ENCODE peak calls at places on chromosomes 5 and 9, in four cellular contexts. S is Peyer's patch, U is heart left ventricle, P is endothelial cell of umbilical vein. G is an unnamed sample. For H3K4me1 and H3K27me3, the result is how much of the 10 kb centered on the place peaks cover.

GRCh38 chr9:33295571-33295970 is 5.3 kb downstream of the NFX1 start:
- DNase-seq in S (no peak), U (no peak), P (no peak), G (no peak)

GRCh38 chr5:86997501-86997900 is 270.2 kb upstream of the RASA1 start:
- DNase-seq in S (no peak), U (no peak), P (no peak), G (no peak)

GRCh38 chr5:149583394-149583793 is 2.1 kb downstream of the ARHGEF37 start:
- DNase-seq in S (no peak), U (peak), P (peak), G (no peak)

GRCh38 chr5:78560000-78560399 is 88.6 kb downstream of the LHFPL2 start:
- DNase-seq in S (no peak), U (no peak), P (no peak), G (no peak)

GRCh38 chr9:116697341-116697740 is 10.2 kb downstream of the TRIM32 start:
- DNase-seq in S (no peak), U (no peak), P (no peak), G (no peak)

GRCh38 chr5:179373101-179373934 is 28.1 kb upstream of the ADAMTS2 start:
- DNase-seq in S (no peak), U (no peak), P (no peak), G (no peak)

GRCh38 chr5:43156388-43156787 is 35.6 kb upstream of the NIM1K start:
- DNase-seq in S (no peak), U (no peak), P (no peak), G (no peak)

GRCh38 chr5:87267574-87268125 is at the start of gene RASA1:
- DNase-seq in S (peak), U (peak), P (peak), G (peak)

GRCh38 chr9:104993291-104993963 is 65.5 kb upstream of the ABCA1 start:
- DNase-seq in S (peak), U (peak), P (peak), G (peak)

GRCh38 chr9:136339173-136339957 is 12.0 kb downstream of the GPSM1 start:
- DNase-seq in S (peak), U (no peak), P (peak), G (no peak)

GRCh38 chr5:122929001-122929400 is 83.6 kb downstream of the SNX24 start:
- DNase-seq in S (no peak), U (no peak), P (no peak), G (no peak)

GRCh38 chr9:135770203-135770535 is 68.2 kb downstream of the KCNT1 start:
- DNase-seq in S (no peak), U (no peak), P (no peak), G (no peak)

GRCh38 chr5:6473284-6473683 is 24.6 kb downstream of the UBE2QL1 start:
- DNase-seq in S (no peak), U (peak), P (no peak), G (no peak)

GRCh38 chr9:119701651-119702050 is 332.4 kb upstream of the BRINP1 start:
- DNase-seq in S (no peak), U (no peak), P (no peak), G (no peak)

GRCh38 chr5:40983781-40984180 is 74.5 kb downstream of the C7 start:
- DNase-seq in S (no peak), U (no peak), P (no peak), G (no peak)

GRCh38 chr9:129504404-129504803 is 116.5 kb downstream of the C9orf50 start:
- DNase-seq in S (no peak), U (no peak), P (no peak), G (no peak)

GRCh38 chr9:136546697-136547481 is 1.0 kb upstream of the NOTCH1 start:
- DNase-seq in S (peak), U (no peak), P (peak), G (no peak)

GRCh38 chr9:84228130-84228735 is 112.3 kb downstream of the SLC28A3 start:
- DNase-seq in S (no peak), U (no peak), P (no peak), G (no peak)

GRCh38 chr9:129863059-129863690 is 27.9 kb downstream of the USP20 start:
- DNase-seq in S (peak), U (no peak), P (peak), G (no peak)

GRCh38 chr5:144307726-144308125 is 137.1 kb downstream of the KCTD16 start:
- DNase-seq in S (no peak), U (no peak), P (no peak), G (no peak)

GRCh38 chr9:2523601-2524000 is 98.0 kb upstream of the VLDLR start:
- DNase-seq in S (no peak), U (no peak), P (no peak), G (no peak)

GRCh38 chr5:67465556-67466206 is 269.1 kb upstream of the CD180 start:
- DNase-seq in S (no peak), U (no peak), P (no peak), G (no peak)

GRCh38 chr9:18189876-18190670 is 283.9 kb upstream of the ADAMTSL1 start:
- DNase-seq in S (no peak), U (no peak), P (no peak), G (no peak)

GRCh38 chr5:147452137-147452838 is 57.6 kb downstream of the DPYSL3 start:
- DNase-seq in S (no peak), U (no peak), P (no peak), G (no peak)

GRCh38 chr5:139726248-139726647 is 69.4 kb upstream of the PSD2 start:
- DNase-seq in S (no peak), U (no peak), P (no peak), G (no peak)

GRCh38 chr5:79774171-79774854 is 84.7 kb downstream of the CMYA5 start:
- DNase-seq in S (no peak), U (peak), P (no peak), G (no peak)

GRCh38 chr9:3963266-3964019 is 336.4 kb downstream of the GLIS3 start:
- DNase-seq in S (no peak), U (peak), P (peak), G (no peak)

GRCh38 chr9:133788819-133789733 is 50.9 kb upstream of the SARDH start:
- DNase-seq in S (no peak), U (peak), P (peak), G (no peak)

GRCh38 chr5:39016587-39017275 is 57.5 kb downstream of the RICTOR start:
- DNase-seq in S (no peak), U (no peak), P (no peak), G (no peak)

GRCh38 chr5:95822408-95823240 is at the start of gene GLRX:
- DNase-seq in S (peak), U (peak), P (peak), G (peak)

GRCh38 chr9:134606951-134607733 is 34.5 kb upstream of the COL5A1 start:
- DNase-seq in S (peak), U (no peak), P (peak), G (no peak)

GRCh38 chr9:77158772-77159513 is 18.4 kb upstream of the VPS13A start:
- DNase-seq in S (no peak), U (no peak), P (peak), G (no peak)

GRCh38 chr9:114270120-114270975 is 52.5 kb upstream of the ORM1 start:
- DNase-seq in S (no peak), U (no peak), P (no peak), G (no peak)

GRCh38 chr9:32395483-32396216 is 11.2 kb downstream of the ACO1 start:
- DNase-seq in S (no peak), U (peak), P (peak), G (no peak)

GRCh38 chr5:84274585-84275468 is 109.9 kb downstream of the EDIL3 start:
- DNase-seq in S (no peak), U (peak), P (peak), G (no peak)

GRCh38 chr5:150656191-150657132 is 4.6 kb upstream of the MYOZ3 start:
- DNase-seq in S (peak), U (peak), P (peak), G (no peak)

DNA sequence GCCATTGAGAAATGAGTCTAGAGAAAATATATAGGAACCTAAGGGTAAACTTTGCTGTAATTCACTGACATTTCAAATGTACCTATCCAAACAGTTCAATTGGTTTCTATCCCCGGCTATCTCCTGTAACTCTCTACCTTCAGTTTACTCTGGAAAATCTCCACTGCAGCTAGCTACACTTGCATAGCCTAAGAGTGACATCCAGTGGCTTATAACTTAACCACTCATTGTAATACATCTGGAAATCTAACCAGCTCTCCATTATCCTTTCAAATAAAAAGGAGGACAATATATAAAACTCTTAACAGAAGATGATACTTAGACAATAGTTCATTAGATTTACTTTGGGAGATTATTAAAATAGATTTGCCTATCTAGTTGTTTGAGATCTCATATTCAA is 35.3 kb upstream of the SPDL1 start:
- DNase-seq in S (no peak), U (no peak), P (peak), G (no peak)
- H3K4me1 ChIP-seq in S (under half), U (under half), P (under half), G (under half)

GRCh38 chr9:121818841-121819430 is 167.5 kb downstream of the DAB2IP start:
- DNase-seq in S (no peak), U (no peak), P (no peak), G (no peak)
- H3K27me3 ChIP-seq in S (under half), U (under half), P (under half), G (under half)

DNA sequence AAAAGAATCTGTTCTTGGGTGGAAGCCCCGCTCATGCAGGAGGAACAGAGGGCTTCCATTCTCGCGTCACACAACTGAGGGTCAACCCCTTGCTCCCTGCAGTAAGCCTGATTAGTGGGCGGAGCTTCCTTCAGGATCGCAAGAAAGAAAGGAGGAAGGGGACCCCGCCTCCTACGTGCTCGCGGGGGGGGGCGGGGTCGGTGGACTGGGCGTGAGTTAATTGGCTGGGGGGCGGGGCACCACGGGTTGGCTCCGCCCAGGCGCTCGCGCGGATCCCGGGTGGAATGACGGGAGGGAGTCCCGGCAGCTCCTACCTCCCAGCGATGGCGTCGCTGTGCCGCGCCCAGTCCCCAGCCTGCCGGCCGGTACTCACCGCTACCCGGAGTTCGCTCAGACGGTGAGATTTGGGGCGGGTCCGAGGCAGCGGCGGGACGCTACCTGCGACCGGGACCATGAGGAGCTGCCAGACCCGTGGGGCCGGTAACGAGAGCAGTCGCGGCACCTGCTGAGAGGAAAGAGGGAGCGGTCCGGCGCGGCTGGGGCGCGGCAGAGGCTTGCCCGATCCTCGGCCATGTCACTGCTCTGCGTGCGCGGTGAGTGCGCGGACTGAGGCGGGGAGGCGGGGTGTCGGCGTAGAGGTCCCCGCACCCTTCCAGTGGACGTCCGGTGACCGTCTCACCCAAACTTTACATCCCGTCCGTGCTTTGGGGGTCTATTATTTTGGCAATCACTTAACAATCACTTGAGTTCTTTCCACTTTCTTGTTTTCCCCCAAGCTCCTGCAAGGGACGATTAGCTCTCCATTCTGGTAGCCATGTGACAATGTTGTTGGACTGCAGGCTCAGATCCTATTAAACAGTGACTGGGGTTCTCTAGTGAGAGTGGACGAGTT is at the start of gene UNC13B:
- DNase-seq in S (peak), U (peak), P (peak), G (peak)
- TF ChIP-seq POLR2A in S (peak), U (peak), P (peak), G (peak)

DNA sequence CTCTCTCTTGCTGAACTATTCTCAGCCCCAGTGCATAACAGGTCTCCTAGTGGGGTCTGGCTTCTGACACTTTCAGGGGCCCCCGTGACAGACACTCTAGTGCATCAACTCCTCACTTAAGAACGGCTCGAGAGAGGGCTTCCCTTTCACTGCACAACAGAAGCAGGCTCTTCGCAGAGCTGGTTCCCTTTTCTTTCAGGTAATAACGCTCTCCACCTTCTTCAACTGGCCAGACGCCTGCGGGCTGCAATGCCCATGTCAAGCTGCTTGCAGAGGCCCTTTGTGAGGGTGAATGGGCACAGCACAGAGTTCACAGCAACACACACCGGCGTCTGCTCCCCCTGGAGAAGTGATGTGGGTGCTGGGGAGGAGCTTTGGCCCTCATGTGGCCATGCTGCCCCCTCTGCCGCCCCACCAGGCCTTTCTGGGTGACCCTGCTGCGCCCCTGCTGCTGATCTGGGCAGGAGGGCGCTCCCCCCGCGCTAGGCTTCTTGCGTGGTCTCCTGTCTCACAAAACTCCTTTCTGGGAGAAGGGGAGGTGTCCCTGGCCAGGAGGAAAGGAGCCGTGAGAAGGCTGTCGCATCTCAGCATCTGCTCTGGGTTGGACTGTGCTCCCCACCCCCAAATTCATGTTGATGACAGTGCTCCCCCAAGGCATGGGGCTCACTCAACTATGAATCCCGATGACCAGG is 2.4 kb downstream of the MRPL36 start:
- DNase-seq in S (no peak), U (no peak), P (no peak), G (no peak)
- H3K4me1 ChIP-seq in S (under half), U (under half), P (under half), G (under half)

DNA sequence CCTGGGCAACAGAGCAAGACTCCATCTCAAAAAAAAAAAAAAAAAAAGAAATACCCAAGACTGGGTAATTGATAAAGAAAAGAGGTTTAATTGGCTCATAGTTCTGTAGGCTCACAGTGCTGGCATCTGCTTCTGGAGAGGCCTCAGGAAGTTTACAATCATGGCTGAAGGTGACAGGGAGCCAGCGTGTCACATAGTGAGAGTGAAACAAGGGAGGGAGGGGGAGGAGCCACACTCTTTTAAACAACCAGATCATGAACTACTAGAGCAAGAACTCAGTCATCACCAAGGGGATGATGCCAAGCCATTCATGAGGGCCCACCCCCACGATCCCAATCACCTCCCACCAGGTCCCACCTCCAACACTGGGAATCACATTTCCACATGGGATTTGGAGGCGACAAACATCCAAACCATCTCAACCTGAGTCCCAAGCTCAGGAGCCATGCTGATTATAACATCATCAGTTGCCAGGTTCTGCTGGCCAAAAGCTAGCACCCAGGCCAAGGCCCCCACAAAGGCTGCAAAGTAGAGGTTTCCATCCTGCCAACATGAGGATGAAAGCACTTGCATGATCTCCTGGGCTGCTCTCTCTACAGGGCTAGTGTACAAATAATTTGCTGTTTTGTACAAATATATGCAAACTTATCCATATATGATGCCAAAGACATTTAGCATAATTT is 15.3 kb downstream of the DENND1A start:
- DNase-seq in S (no peak), U (no peak), P (no peak), G (no peak)
- H3K27me3 ChIP-seq in S (under half), U (under half), P (under half), G (under half)

DNA sequence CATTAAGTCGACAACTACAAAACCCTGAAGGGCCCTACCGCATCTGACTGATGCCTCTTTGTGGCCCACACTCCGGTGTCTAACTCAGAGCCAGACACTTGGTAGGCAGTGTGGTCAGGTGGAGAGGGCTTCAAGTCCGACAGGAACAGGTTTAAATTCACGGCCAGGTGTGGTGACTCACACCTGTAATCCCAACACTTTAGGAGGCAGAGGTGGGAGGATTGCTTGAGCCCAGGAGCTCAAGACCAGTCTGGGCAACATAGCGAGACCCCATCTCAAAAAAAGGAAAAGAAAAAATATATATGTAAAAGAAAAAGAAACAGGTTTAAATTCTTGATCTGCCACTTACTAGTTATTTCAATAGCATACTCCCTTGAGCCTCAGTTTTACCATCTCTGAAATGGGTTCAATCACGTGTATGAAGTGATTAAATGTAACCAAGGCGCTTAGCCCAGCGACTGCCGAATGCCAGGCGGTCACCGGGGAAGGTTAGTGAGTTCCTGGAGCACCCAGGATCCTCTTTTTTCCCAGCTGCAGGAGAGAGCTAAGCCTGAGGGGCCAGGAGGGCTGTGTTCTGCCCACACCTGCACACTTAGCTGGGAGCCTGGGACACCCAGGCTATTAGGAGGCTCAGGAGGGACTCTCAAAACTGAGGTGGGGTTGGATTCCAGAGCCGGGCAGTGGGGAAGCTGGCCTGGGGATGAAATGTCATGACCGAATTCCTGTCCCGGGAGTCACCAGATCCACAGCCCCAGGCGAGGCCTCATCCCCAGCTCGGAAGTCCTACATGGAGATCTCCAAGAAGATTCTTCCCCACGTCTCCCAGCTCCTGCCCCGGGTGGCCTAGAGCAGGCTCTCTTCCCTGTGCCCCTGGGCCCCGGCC is 858 bp downstream of the CLTB start:
- DNase-seq in S (peak), U (peak), P (no peak), G (no peak)
- TF ChIP-seq POLR2A in S (no peak), U (no peak), P (no peak), G (peak)

DNA sequence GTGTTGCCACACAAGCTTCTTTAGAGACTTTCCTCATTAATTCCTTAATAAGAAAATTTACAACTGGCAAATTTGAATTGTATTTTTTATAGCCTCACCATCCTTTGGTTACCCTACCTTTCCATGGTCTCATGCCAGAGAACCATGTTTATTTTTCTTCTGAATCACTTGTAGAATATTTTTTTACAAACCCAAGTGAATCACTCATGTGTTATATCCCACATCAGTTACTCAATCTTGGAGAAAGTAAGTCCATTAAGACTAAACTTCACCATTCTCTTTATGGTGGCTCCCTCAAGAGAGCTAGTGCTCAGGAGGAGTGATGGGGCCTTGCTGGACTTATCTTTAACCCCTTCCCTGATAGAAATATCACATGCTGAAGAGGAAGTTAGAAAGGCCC is 128.9 kb downstream of the SUSD1 start:
- DNase-seq in S (no peak), U (no peak), P (peak), G (no peak)
- H3K4me1 ChIP-seq in S (under half), U (under half), P (under half), G (under half)

GRCh38 chr5:176866913-176867312 is 32.2 kb downstream of the HK3 start:
- DNase-seq in S (no peak), U (no peak), P (no peak), G (no peak)

GRCh38 chr5:176865964-176866363 is 33.2 kb downstream of the HK3 start:
- DNase-seq in S (no peak), U (no peak), P (no peak), G (no peak)

GRCh38 chr5:176863041-176863764 is 35.9 kb downstream of the HK3 start:
- DNase-seq in S (no peak), U (no peak), P (no peak), G (no peak)

GRCh38 chr5:176863765-176864098 is 35.4 kb downstream of the HK3 start:
- DNase-seq in S (no peak), U (no peak), P (no peak), G (no peak)

GRCh38 chr5:176864755-176865154 is 34.4 kb downstream of the HK3 start:
- DNase-seq in S (no peak), U (no peak), P (no peak), G (no peak)
- H3K27me3 ChIP-seq in S (under half), U (under half), P (under half), G (under half)

G was measured in esophagus squamous epithelium.